ENCODE peak calls at places on chromosomes 7 and 10, in eight cellular contexts. Y is posterior vena cava; D is NCI-H1092 treated with DMSO at 0.1 percent for 48 hours; N is stimulated activated CD4-positive, alpha-beta T cell treated with anti-CD3 and anti-CD28 coated beads, Interleukin-12 subunit alpha, Interleukin-12 subunit beta, amount 100 ng/mL, for 4 hours; K is right atrium auricular region; A is T1000; T is GM06990; G is Caki2. O is an unnamed sample.

GRCh38 chr7:34430456-34430855 is 227.6 kb upstream of the NPSR1 start:
- DNase-seq in T (no peak), N (no peak), Y (no peak), G (peak; percentile 18), A (no peak), K (no peak), D (no peak), O (peak; percentile 45)

GRCh38 chr7:95723583-95724180 is 48.7 kb upstream of the DYNC1I1 start:
- DNase-seq in G (peak; percentile 25), T (no peak), K (no peak), A (no peak), N (no peak), Y (no peak), D (peak; percentile 83), O (peak; percentile 68)

GRCh38 chr10:125599194-125599593 is 83.8 kb downstream of the TEX36 start:
- DNase-seq in K (peak; percentile 28), A (no peak), D (no peak), G (no peak), Y (no peak), N (no peak), T (no peak), O (no peak)

GRCh38 chr7:114140561-114140960 is 221.8 kb upstream of the PPP1R3A start:
- DNase-seq in D (no peak), Y (no peak), K (no peak), T (no peak), A (no peak), G (no peak), N (no peak), O (no peak)

GRCh38 chr7:11228515-11228914 is 254.8 kb downstream of the PHF14 start:
- DNase-seq in K (peak; percentile 88), Y (peak; percentile 85), D (peak; percentile 51), A (no peak), N (no peak), G (no peak), T (no peak), O (peak; percentile 15)

GRCh38 chr7:26910221-26910620 is 45.8 kb upstream of the SKAP2 start:
- DNase-seq in Y (no peak), N (no peak), K (no peak), A (peak; percentile 63), D (no peak), T (no peak), G (peak; percentile 14), O (peak; percentile 78)

GRCh38 chr7:92359801-92360200 is 87.5 kb upstream of the GATAD1 start:
- DNase-seq in N (no peak), D (no peak), Y (no peak), T (no peak), G (no peak), A (no peak), K (no peak), O (no peak)

GRCh38 chr10:74585231-74586087 is 240.9 kb upstream of the KAT6B start:
- DNase-seq in G (peak; percentile 49), A (no peak), T (peak; percentile 75), N (peak; percentile 36), Y (no peak), K (no peak), D (peak; percentile 68), O (no peak)

GRCh38 chr10:46527241-46527811 is 29.1 kb downstream of the GPRIN2 start:
- DNase-seq in T (no peak), N (no peak), D (no peak), G (no peak), K (no peak), A (no peak), Y (peak; percentile 75), O (no peak)

GRCh38 chr10:116082211-116082610 is 190.8 kb downstream of the GFRA1 start:
- DNase-seq in G (peak; percentile 37), A (no peak), N (no peak), D (no peak), K (no peak), Y (no peak), T (no peak), O (no peak)

GRCh38 chr7:155850730-155851678 is 38.7 kb upstream of the SHH start:
- DNase-seq in T (no peak), D (no peak), N (no peak), G (no peak), A (peak; percentile 1), Y (peak; percentile 61), K (no peak), O (no peak)

GRCh38 chr7:16644157-16644556 is 1.4 kb downstream of the ANKMY2 start:
- DNase-seq in D (no peak), T (no peak), N (no peak), Y (no peak), G (no peak), K (no peak), A (no peak), O (no peak)

GRCh38 chr7:96178581-96178980 is 143.3 kb downstream of the SLC25A13 start:
- DNase-seq in D (no peak), K (no peak), A (no peak), Y (no peak), T (no peak), N (no peak), G (no peak), O (peak; percentile 49)

GRCh38 chr7:16347461-16348192 is 73.7 kb downstream of the CRPPA start:
- DNase-seq in A (no peak), K (no peak), D (no peak), N (no peak), G (no peak), T (no peak), Y (no peak), O (peak; percentile 15)

GRCh38 chr7:151059362-151060112 is at the start of gene SLC4A2:
- DNase-seq in Y (peak; percentile 93), K (peak; percentile 77), G (peak; percentile 73), A (peak; percentile 66), T (peak; percentile 86), N (peak; percentile 70), D (peak; percentile 67), O (peak; percentile 80)

GRCh38 chr10:71746344-71747037 is 26.8 kb downstream of the VSIR start:
- DNase-seq in A (no peak), T (no peak), D (no peak), K (no peak), N (no peak), Y (no peak), G (no peak), O (no peak)

GRCh38 chr10:34405611-34406462 is 409.3 kb downstream of the PARD3 start:
- DNase-seq in K (no peak), G (peak; percentile 49), A (no peak), D (no peak), Y (no peak), T (no peak), N (no peak), O (peak; percentile 98)

GRCh38 chr7:158355456-158356065 is 232.1 kb downstream of the PTPRN2 start:
- DNase-seq in T (no peak), A (no peak), N (no peak), Y (peak; percentile 72), G (no peak), K (peak; percentile 43), D (peak; percentile 13), O (peak; percentile 58)

GRCh38 chr10:91172348-91172747 is 48.1 kb upstream of the PCGF5 start:
- DNase-seq in G (no peak), N (no peak), A (no peak), Y (no peak), D (no peak), K (no peak), T (no peak), O (no peak)

GRCh38 chr10:90604636-90605035 is 253.2 kb downstream of the HTR7 start:
- DNase-seq in G (peak; percentile 47), Y (no peak), D (no peak), K (no peak), A (no peak), N (no peak), T (no peak), O (no peak)

GRCh38 chr7:82036146-82036886 is 266.5 kb upstream of the HGF start:
- DNase-seq in K (no peak), T (no peak), G (no peak), N (no peak), D (no peak), A (no peak), Y (no peak), O (peak; percentile 73)

GRCh38 chr10:100799881-100800280 is 54.5 kb downstream of the PAX2 start:
- DNase-seq in T (no peak), A (no peak), N (no peak), Y (peak; percentile 57), G (no peak), K (no peak), D (no peak), O (no peak)

GRCh38 chr7:35551682-35552081 is 143.3 kb downstream of the HERPUD2 start:
- DNase-seq in D (no peak), N (no peak), A (no peak), K (peak; percentile 28), T (no peak), G (no peak), Y (no peak), O (no peak)

GRCh38 chr7:133883591-133883990 is 243.5 kb upstream of the LRGUK start:
- DNase-seq in G (no peak), Y (no peak), D (no peak), A (no peak), N (no peak), K (no peak), T (no peak), O (no peak)

GRCh38 chr10:116084166-116084565 is 188.8 kb downstream of the GFRA1 start:
- DNase-seq in Y (no peak), T (no peak), K (no peak), G (peak; percentile 35), N (no peak), A (peak; percentile 48), D (no peak), O (no peak)

GRCh38 chr7:14902589-14902963 is at the start of gene DGKB:
- DNase-seq in K (no peak), T (no peak), D (peak; percentile 83), N (no peak), A (no peak), G (no peak), Y (peak; percentile 43), O (no peak)

GRCh38 chr7:44633254-44634186 is 27.1 kb downstream of the OGDH start:
- DNase-seq in T (peak; percentile 70), G (peak; percentile 85), D (no peak), K (peak; percentile 84), A (peak; percentile 70), Y (peak; percentile 90), N (peak; percentile 34), O (peak; percentile 96)

GRCh38 chr7:100053201-100053600 is 3.6 kb downstream of the ZSCAN21 start:
- DNase-seq in N (no peak), A (no peak), G (peak; percentile 39), Y (no peak), T (peak; percentile 31), K (no peak), D (peak; percentile 89), O (peak; percentile 85)

GRCh38 chr10:13189946-13190345 is 28.6 kb downstream of the MCM10 start:
- DNase-seq in A (no peak), T (no peak), K (no peak), G (no peak), Y (no peak), D (no peak), N (no peak), O (no peak)

GRCh38 chr10:111344804-111345203 is 268.0 kb downstream of the ADRA2A start:
- DNase-seq in K (no peak), G (no peak), A (no peak), Y (no peak), T (no peak), N (no peak), D (no peak), O (no peak)

GRCh38 chr7:12884033-12884432 is 196.6 kb downstream of the ARL4A start:
- DNase-seq in G (no peak), T (no peak), K (no peak), Y (no peak), D (no peak), N (no peak), A (no peak), O (no peak)

GRCh38 chr7:25319707-25320106 is 91.4 kb upstream of the NPVF start:
- DNase-seq in D (no peak), T (no peak), Y (no peak), K (no peak), G (no peak), N (no peak), A (no peak), O (no peak)

GRCh38 chr10:114879541-114880158 is 58.1 kb downstream of the FHIP2A start:
- DNase-seq in N (peak; percentile 18), G (no peak), D (peak; percentile 2), Y (no peak), T (no peak), K (no peak), A (no peak), O (peak; percentile 47)

O was measured in PC-3.